ENCODE peak calls at places on chromosomes 5 and 9, in five cellular contexts. One of them, this sample, is unnamed. For H3K4me1, the result is how much of the 10 kb centered on the place peaks cover.

GRCh38 chr5:88883566-88884434 is 816 bp upstream of the MEF2C start:
- DNase-seq in CD8-positive, alpha-beta T cell: no peak
- DNase-seq in thoracic aorta: peak
- DNase-seq in tibial artery: peak
- DNase-seq in GM23338: peak
- DNase-seq in this sample: peak

GRCh38 chr5:53243403-53243802 is 133.8 kb upstream of the MOCS2 start:
- DNase-seq in CD8-positive, alpha-beta T cell: no peak
- DNase-seq in GM23338: peak
- DNase-seq in thoracic aorta: no peak
- DNase-seq in tibial artery: no peak
- DNase-seq in this sample: no peak

GRCh38 chr5:179427676-179428056 is 82.4 kb upstream of the ADAMTS2 start:
- DNase-seq in CD8-positive, alpha-beta T cell: no peak
- DNase-seq in GM23338: no peak
- DNase-seq in tibial artery: peak
- DNase-seq in thoracic aorta: no peak
- DNase-seq in this sample: no peak

GRCh38 chr9:114612272-114612923 is 1.3 kb downstream of the TMEM268 start:
- DNase-seq in GM23338: peak
- DNase-seq in CD8-positive, alpha-beta T cell: no peak
- DNase-seq in tibial artery: no peak
- DNase-seq in thoracic aorta: no peak
- DNase-seq in this sample: no peak

GRCh38 chr9:97638666-97639065 is 5.0 kb downstream of the NCBP1 start:
- DNase-seq in tibial artery: no peak
- DNase-seq in CD8-positive, alpha-beta T cell: no peak
- DNase-seq in GM23338: peak
- DNase-seq in thoracic aorta: no peak
- DNase-seq in this sample: no peak

GRCh38 chr5:144315994-144316634 is 145.4 kb downstream of the KCTD16 start:
- DNase-seq in GM23338: no peak
- DNase-seq in tibial artery: no peak
- DNase-seq in CD8-positive, alpha-beta T cell: no peak
- DNase-seq in thoracic aorta: no peak
- DNase-seq in this sample: no peak

GRCh38 chr9:89494199-89494598 is 3.7 kb downstream of the SEMA4D start:
- DNase-seq in tibial artery: no peak
- DNase-seq in GM23338: no peak
- DNase-seq in thoracic aorta: no peak
- DNase-seq in CD8-positive, alpha-beta T cell: no peak
- DNase-seq in this sample: no peak

GRCh38 chr9:20065076-20065475 is 276.2 kb upstream of the SLC24A2 start:
- DNase-seq in CD8-positive, alpha-beta T cell: no peak
- DNase-seq in GM23338: no peak
- DNase-seq in thoracic aorta: no peak
- DNase-seq in tibial artery: no peak
- DNase-seq in this sample: no peak

GRCh38 chr5:36374275-36374862 is 72.7 kb upstream of the RANBP3L start:
- DNase-seq in tibial artery: peak
- DNase-seq in CD8-positive, alpha-beta T cell: no peak
- DNase-seq in thoracic aorta: no peak
- DNase-seq in GM23338: no peak
- DNase-seq in this sample: peak

GRCh38 chr5:33612386-33612785 is 171.6 kb downstream of the TARS1 start:
- DNase-seq in CD8-positive, alpha-beta T cell: no peak
- DNase-seq in tibial artery: no peak
- DNase-seq in thoracic aorta: no peak
- DNase-seq in GM23338: no peak
- DNase-seq in this sample: no peak

GRCh38 chr5:15702102-15702501 is 202.1 kb downstream of the FBXL7 start:
- DNase-seq in tibial artery: no peak
- DNase-seq in thoracic aorta: no peak
- DNase-seq in CD8-positive, alpha-beta T cell: no peak
- DNase-seq in GM23338: peak
- DNase-seq in this sample: no peak

GRCh38 chr9:136023401-136024225 is 62.4 kb upstream of the UBAC1 start:
- DNase-seq in thoracic aorta: no peak
- DNase-seq in tibial artery: peak
- DNase-seq in CD8-positive, alpha-beta T cell: no peak
- DNase-seq in GM23338: no peak
- DNase-seq in this sample: no peak

GRCh38 chr9:96327694-96328352 is 25.8 kb upstream of the HSD17B3 start:
- DNase-seq in CD8-positive, alpha-beta T cell: no peak
- DNase-seq in tibial artery: no peak
- DNase-seq in thoracic aorta: peak
- DNase-seq in GM23338: peak
- DNase-seq in this sample: no peak

GRCh38 chr5:127003798-127004495 is 26.4 kb downstream of the MARCHF3 start:
- DNase-seq in thoracic aorta: no peak
- DNase-seq in GM23338: no peak
- DNase-seq in CD8-positive, alpha-beta T cell: no peak
- DNase-seq in tibial artery: no peak
- DNase-seq in this sample: no peak

GRCh38 chr5:127002390-127002789 is 28.0 kb downstream of the MARCHF3 start:
- DNase-seq in tibial artery: no peak
- DNase-seq in CD8-positive, alpha-beta T cell: no peak
- DNase-seq in GM23338: no peak
- DNase-seq in thoracic aorta: no peak
- DNase-seq in this sample: no peak

GRCh38 chr5:127004721-127005120 is 25.6 kb downstream of the MARCHF3 start:
- DNase-seq in thoracic aorta: no peak
- DNase-seq in GM23338: no peak
- DNase-seq in tibial artery: no peak
- DNase-seq in CD8-positive, alpha-beta T cell: no peak
- DNase-seq in this sample: no peak

GRCh38 chr5:126998895-126999570 is 31.3 kb downstream of the MARCHF3 start:
- DNase-seq in CD8-positive, alpha-beta T cell: no peak
- DNase-seq in thoracic aorta: no peak
- DNase-seq in tibial artery: no peak
- DNase-seq in GM23338: no peak
- DNase-seq in this sample: no peak

DNA sequence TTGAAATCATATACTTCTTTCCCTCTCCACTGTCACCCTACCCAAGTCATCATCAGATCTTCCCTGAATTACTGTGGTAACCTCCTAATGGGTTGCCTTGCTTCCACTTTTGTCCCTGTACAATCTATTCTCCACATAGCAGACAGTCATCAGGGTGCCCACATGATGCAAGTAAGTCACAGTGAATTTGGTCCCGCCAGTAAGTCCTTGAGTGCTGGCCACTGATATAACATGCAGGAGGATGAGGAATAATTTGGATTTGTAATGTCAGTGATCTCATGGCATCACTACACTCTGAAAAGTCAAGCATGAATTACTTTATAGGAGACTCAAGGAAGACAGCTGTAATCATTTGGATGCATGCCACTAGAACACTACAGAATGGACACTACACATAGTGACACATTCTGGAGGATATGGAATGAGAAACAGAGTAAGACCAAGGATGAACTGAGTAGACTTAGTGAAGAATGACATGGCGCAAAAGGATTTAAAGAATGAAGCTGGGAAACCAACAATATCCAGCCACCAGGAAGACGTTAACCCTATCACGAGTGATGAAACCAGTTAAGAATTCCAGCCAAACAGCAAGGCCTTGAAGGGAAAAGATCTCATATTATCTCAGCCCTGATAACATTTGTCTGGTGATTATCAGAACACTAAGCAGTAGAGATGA is 28.6 kb downstream of the MARCHF3 start:
- DNase-seq in GM23338: no peak
- DNase-seq in tibial artery: no peak
- DNase-seq in CD8-positive, alpha-beta T cell: no peak
- DNase-seq in thoracic aorta: no peak
- DNase-seq in this sample: no peak
- H3K4me1 ChIP-seq in GM23338: under half
- H3K4me1 ChIP-seq in tibial artery: under half
- H3K4me1 ChIP-seq in CD8-positive, alpha-beta T cell: under half
- H3K4me1 ChIP-seq in thoracic aorta: under half
- H3K4me1 ChIP-seq in this sample: under half

GRCh38 chr5:143050183-143050582 is 280.0 kb downstream of the ARHGAP26 start:
- DNase-seq in GM23338: no peak
- DNase-seq in thoracic aorta: no peak
- DNase-seq in CD8-positive, alpha-beta T cell: no peak
- DNase-seq in tibial artery: no peak
- DNase-seq in this sample: no peak

GRCh38 chr5:143052967-143053682 is 282.9 kb downstream of the ARHGAP26 start:
- DNase-seq in thoracic aorta: no peak
- DNase-seq in GM23338: no peak
- DNase-seq in tibial artery: no peak
- DNase-seq in CD8-positive, alpha-beta T cell: no peak
- DNase-seq in this sample: no peak

GRCh38 chr5:143053780-143054179 is 283.6 kb downstream of the ARHGAP26 start:
- DNase-seq in tibial artery: no peak
- DNase-seq in CD8-positive, alpha-beta T cell: no peak
- DNase-seq in GM23338: no peak
- DNase-seq in thoracic aorta: no peak
- DNase-seq in this sample: no peak

GRCh38 chr5:143054480-143054941 is 284.3 kb downstream of the ARHGAP26 start:
- DNase-seq in thoracic aorta: no peak
- DNase-seq in tibial artery: no peak
- DNase-seq in GM23338: no peak
- DNase-seq in CD8-positive, alpha-beta T cell: no peak
- DNase-seq in this sample: no peak

DNA sequence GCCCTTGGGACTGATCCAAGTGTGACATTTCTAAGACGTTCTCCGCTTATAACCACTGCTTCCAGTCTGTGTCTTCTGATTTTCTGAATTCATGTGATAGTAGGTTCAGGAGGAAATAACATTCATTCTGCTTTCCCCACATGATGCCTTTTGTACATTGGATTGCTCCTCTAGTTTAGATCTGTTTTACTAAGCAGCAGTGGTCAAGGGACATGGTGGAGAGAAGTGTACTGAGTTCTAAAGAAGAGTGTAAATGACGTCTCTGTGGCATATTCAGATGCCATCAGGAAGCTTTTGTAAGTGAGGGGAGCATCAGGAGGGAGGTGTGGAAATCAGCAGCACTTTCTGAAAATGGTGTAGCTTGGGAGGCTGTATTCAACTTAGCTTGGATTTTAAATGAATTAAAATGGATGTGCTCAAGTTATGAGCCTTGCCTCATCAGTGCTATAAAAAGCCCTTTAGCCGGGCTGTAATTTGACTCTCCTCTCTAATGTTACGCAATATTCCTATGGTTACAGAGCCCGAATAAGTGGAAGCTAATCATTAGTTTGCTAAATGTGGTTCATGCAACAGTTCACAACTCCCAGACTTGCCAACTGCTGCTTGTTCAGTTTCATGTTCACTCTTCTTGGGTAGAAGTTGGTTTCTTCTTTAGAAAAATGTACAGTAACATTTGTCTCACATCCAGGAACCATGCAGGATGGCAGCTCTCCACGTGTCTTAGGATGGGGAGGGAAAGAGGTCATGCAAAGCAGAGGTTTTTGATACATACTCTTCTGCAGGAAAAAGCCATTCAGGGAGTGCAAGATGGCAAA is 281.3 kb downstream of the ARHGAP26 start:
- DNase-seq in CD8-positive, alpha-beta T cell: no peak
- DNase-seq in tibial artery: no peak
- DNase-seq in GM23338: peak
- DNase-seq in thoracic aorta: no peak
- DNase-seq in this sample: no peak
- H3K4me1 ChIP-seq in CD8-positive, alpha-beta T cell: under half
- H3K4me1 ChIP-seq in tibial artery: under half
- H3K4me1 ChIP-seq in GM23338: under half
- H3K4me1 ChIP-seq in thoracic aorta: under half
- H3K4me1 ChIP-seq in this sample: under half

GRCh38 chr5:39205550-39205949 is 13.8 kb downstream of the FYB1 start:
- DNase-seq in CD8-positive, alpha-beta T cell: no peak
- DNase-seq in GM23338: no peak
- DNase-seq in tibial artery: no peak
- DNase-seq in thoracic aorta: no peak
- DNase-seq in this sample: no peak
- H3K4me1 ChIP-seq in CD8-positive, alpha-beta T cell: half or more
- H3K4me1 ChIP-seq in GM23338: under half
- H3K4me1 ChIP-seq in tibial artery: under half
- H3K4me1 ChIP-seq in thoracic aorta: under half
- H3K4me1 ChIP-seq in this sample: under half

GRCh38 chr5:150153957-150154617 is 1.6 kb downstream of the PDGFRB start:
- DNase-seq in CD8-positive, alpha-beta T cell: no peak
- DNase-seq in tibial artery: no peak
- DNase-seq in thoracic aorta: no peak
- DNase-seq in GM23338: peak
- DNase-seq in this sample: no peak

GRCh38 chr5:150155258-150156032 is at the start of gene PDGFRB:
- DNase-seq in tibial artery: peak
- DNase-seq in thoracic aorta: peak
- DNase-seq in CD8-positive, alpha-beta T cell: peak
- DNase-seq in GM23338: peak
- DNase-seq in this sample: peak

GRCh38 chr5:150152636-150153462 is 2.8 kb downstream of the PDGFRB start:
- DNase-seq in GM23338: no peak
- DNase-seq in tibial artery: no peak
- DNase-seq in CD8-positive, alpha-beta T cell: no peak
- DNase-seq in thoracic aorta: no peak
- DNase-seq in this sample: no peak

GRCh38 chr5:150154618-150155134 is 969 bp downstream of the PDGFRB start:
- DNase-seq in CD8-positive, alpha-beta T cell: no peak
- DNase-seq in tibial artery: no peak
- DNase-seq in GM23338: peak
- DNase-seq in thoracic aorta: no peak
- DNase-seq in this sample: no peak

DNA sequence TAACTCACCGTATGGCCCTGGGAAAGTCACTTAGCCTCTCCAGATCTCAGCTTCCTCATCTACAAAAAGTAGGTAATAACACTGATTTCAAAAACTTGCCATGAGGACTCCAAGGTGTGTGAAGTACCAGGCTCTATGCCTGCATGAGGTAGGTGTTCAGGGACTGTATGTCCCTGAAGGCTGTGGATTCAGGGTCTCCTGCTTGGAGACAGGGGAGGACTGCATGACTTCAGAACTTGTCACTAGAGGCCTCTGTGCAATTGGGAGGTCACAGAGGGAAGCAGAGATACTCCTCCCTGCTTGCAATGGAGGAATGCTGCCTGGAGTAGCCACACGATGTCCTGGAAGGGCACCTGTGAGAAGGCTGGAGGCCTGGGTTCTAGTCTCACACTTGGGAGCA is 2.2 kb downstream of the PDGFRB start:
- DNase-seq in thoracic aorta: no peak
- DNase-seq in CD8-positive, alpha-beta T cell: no peak
- DNase-seq in tibial artery: no peak
- DNase-seq in GM23338: no peak
- DNase-seq in this sample: no peak
- H3K4me1 ChIP-seq in thoracic aorta: under half
- H3K4me1 ChIP-seq in CD8-positive, alpha-beta T cell: under half
- H3K4me1 ChIP-seq in tibial artery: half or more
- H3K4me1 ChIP-seq in GM23338: under half
- H3K4me1 ChIP-seq in this sample: under half

DNA sequence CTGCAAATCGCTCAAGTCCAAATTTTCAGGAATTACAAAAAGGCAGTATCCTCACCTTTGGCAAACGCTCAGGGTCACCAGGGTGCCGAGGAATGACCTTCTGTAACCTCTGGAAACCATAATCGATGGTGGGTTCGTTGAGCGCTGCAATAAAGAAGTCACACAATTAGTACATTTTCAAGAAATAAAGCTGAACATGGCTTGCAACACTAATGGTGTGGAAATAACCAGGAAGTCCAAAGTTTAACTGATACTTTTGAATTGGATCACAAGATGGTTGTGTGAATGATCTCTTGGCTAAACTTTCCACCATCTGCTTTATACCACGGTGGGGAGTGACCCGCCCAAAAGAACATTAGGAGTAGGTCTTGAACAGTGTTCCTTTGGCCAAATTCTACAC is 368.7 kb downstream of the EBF1 start:
- DNase-seq in CD8-positive, alpha-beta T cell: no peak
- DNase-seq in GM23338: no peak
- DNase-seq in thoracic aorta: no peak
- DNase-seq in tibial artery: no peak
- DNase-seq in this sample: no peak
- H3K4me1 ChIP-seq in CD8-positive, alpha-beta T cell: under half
- H3K4me1 ChIP-seq in GM23338: under half
- H3K4me1 ChIP-seq in thoracic aorta: under half
- H3K4me1 ChIP-seq in tibial artery: under half
- H3K4me1 ChIP-seq in this sample: under half